ENCODE peak calls at places on chromosomes 7 and 10, in four cellular contexts. I, Q, W and N are unnamed samples.

GRCh38 chr10:48792687-48793096 is 108.0 kb downstream of the WDFY4 start:
- DNase-seq in I (peak), Q (no peak), W (peak), N (peak)

GRCh38 chr7:111259991-111260390 is 169.1 kb downstream of the LRRN3 start:
- DNase-seq in I (no peak), Q (no peak), W (no peak), N (no peak)

GRCh38 chr7:84637568-84638338 is 443.2 kb upstream of the SEMA3A start:
- DNase-seq in I (peak), Q (no peak), W (peak), N (peak)

GRCh38 chr10:99996934-99997648 is 12.7 kb downstream of the DNMBP start:
- DNase-seq in I (no peak), Q (no peak), W (no peak), N (no peak)

GRCh38 chr7:106176414-106177294 is 64.5 kb upstream of the SYPL1 start:
- DNase-seq in I (peak), Q (peak), W (no peak), N (no peak)

GRCh38 chr10:11930342-11930978 is 107.3 kb downstream of the PROSER2 start:
- DNase-seq in I (no peak), Q (no peak), W (no peak), N (no peak)

GRCh38 chr7:96728139-96728538 is 18.5 kb upstream of the SEM1 start:
- DNase-seq in I (no peak), Q (no peak), W (no peak), N (no peak)

GRCh38 chr10:58465641-58466040 is 47.0 kb upstream of the BICC1 start:
- DNase-seq in I (no peak), Q (no peak), W (no peak), N (no peak)

GRCh38 chr10:59322131-59322530 is 40.2 kb downstream of the FAM13C start:
- DNase-seq in I (no peak), Q (no peak), W (no peak), N (no peak)

GRCh38 chr7:151803841-151804240 is 73.1 kb downstream of the PRKAG2 start:
- DNase-seq in I (no peak), Q (no peak), W (no peak), N (no peak)

GRCh38 chr10:103111031-103111917 is 81.8 kb downstream of the NT5C2 start:
- DNase-seq in I (peak), Q (peak), W (no peak), N (no peak)

GRCh38 chr7:84949067-84949466 is 237.8 kb downstream of the SEMA3D start:
- DNase-seq in I (no peak), Q (no peak), W (no peak), N (no peak)

GRCh38 chr10:75513292-75513691 is 81.9 kb downstream of the LRMDA start:
- DNase-seq in I (no peak), Q (no peak), W (no peak), N (no peak)

GRCh38 chr10:22764639-22765038 is 50.3 kb upstream of the PIP4K2A start:
- DNase-seq in I (no peak), Q (no peak), W (no peak), N (no peak)

GRCh38 chr7:66728571-66728970 is 12.0 kb upstream of the RABGEF1 start:
- DNase-seq in I (no peak), Q (no peak), W (no peak), N (no peak)

GRCh38 chr7:10662982-10663884 is 310.4 kb upstream of the PHF14 start:
- DNase-seq in I (no peak), Q (no peak), W (no peak), N (no peak)

GRCh38 chr7:33237034-33237433 is 107.7 kb downstream of the BBS9 start:
- DNase-seq in I (no peak), Q (no peak), W (no peak), N (no peak)

GRCh38 chr10:123136221-123136805 is 543 bp downstream of the HMX3 start:
- DNase-seq in I (no peak), Q (no peak), W (no peak), N (no peak)

GRCh38 chr7:29343379-29343778 is 148.8 kb downstream of the CHN2 start:
- DNase-seq in I (no peak), Q (no peak), W (no peak), N (no peak)

GRCh38 chr10:117374506-117375359 is 507 bp downstream of the PDZD8 start:
- DNase-seq in I (no peak), Q (peak), W (no peak), N (no peak)

GRCh38 chr10:6607187-6607586 is 27.1 kb upstream of the PRKCQ start:
- DNase-seq in I (no peak), Q (no peak), W (no peak), N (no peak)

GRCh38 chr10:26269754-26270153 is 53.2 kb downstream of the GAD2 start:
- DNase-seq in I (no peak), Q (peak), W (no peak), N (peak)

GRCh38 chr10:46992794-46993552 is 81.7 kb downstream of the PTPN20 start:
- DNase-seq in I (no peak), Q (peak), W (no peak), N (peak)

GRCh38 chr7:15459018-15459621 is 102.7 kb downstream of the AGMO start:
- DNase-seq in I (peak), Q (no peak), W (no peak), N (no peak)

GRCh38 chr7:142883571-142884284 is 1.8 kb downstream of the TRPV6 start:
- DNase-seq in I (no peak), Q (no peak), W (no peak), N (no peak)